ENCODE peak calls at places on chromosomes 4 and X, in eight cellular contexts. Y is NCI-H187 treated with DMSO at 0.1 percent for 48 hours; D is heart right ventricle; A is activated T-helper 1 cell treated with anti-CD3 and anti-CD28 coated beads, Interleukin-12 subunit alpha, Interleukin-12 subunit beta, Interleukin-2, Interleukin-4 antibody, amounts not matched to agents 30 ng/mL and 10 ng/mL and 1 ng/mL, durations not matched to agents 14 hours and 24 hours and 36 hours; M is hepatic stellate cell; L is HuH-7.5; G is NCI-H1105 treated with DMSO at 0.1 percent for 48 hours; J is DND-41. P is an unnamed sample.

GRCh38 chr4:105758958-105759357 is 50.4 kb downstream of the GSTCD start:
- DNase-seq in Y (no peak), D (no peak), A (no peak), M (no peak), L (no peak), G (no peak), J (no peak), P (no peak)

GRCh38 chrX:38055170-38055847 is 49.0 kb downstream of the SYTL5 start:
- DNase-seq in Y (no peak), D (no peak), A (no peak), M (peak; percentile 2), L (no peak), G (no peak), J (no peak), P (no peak)

GRCh38 chr4:180059216-180059881 is 2183.9 kb upstream of the TENM3 start:
- DNase-seq in Y (no peak), D (no peak), A (no peak), M (peak; percentile 1), L (peak; percentile 1), G (peak; percentile 52), J (peak; percentile 11), P (no peak)

GRCh38 chrX:47502591-47503222 is 19.7 kb upstream of the ZNF41 start:
- DNase-seq in Y (no peak), D (no peak), A (no peak), M (no peak), L (no peak), G (no peak), J (no peak), P (no peak)

GRCh38 chr4:38488891-38489861 is 174.8 kb upstream of the KLF3 start:
- DNase-seq in Y (no peak), D (no peak), A (no peak), M (no peak), L (no peak), G (no peak), J (no peak), P (peak; percentile 18)

GRCh38 chr4:6193399-6193798 is 7.0 kb downstream of the JAKMIP1 start:
- DNase-seq in Y (no peak), D (no peak), A (no peak), M (no peak), L (no peak), G (no peak), J (no peak), P (no peak)

GRCh38 chr4:143046454-143046853 is 138.3 kb upstream of the USP38 start:
- DNase-seq in Y (no peak), D (no peak), A (no peak), M (no peak), L (no peak), G (no peak), J (no peak), P (no peak)

GRCh38 chr4:74539043-74539790 is 94.3 kb downstream of the AREG start:
- DNase-seq in Y (no peak), D (no peak), A (no peak), M (no peak), L (no peak), G (no peak), J (no peak), P (no peak)

GRCh38 chr4:80592950-80593349 is 257.4 kb downstream of the CFAP299 start:
- DNase-seq in Y (peak; percentile 72), D (no peak), A (no peak), M (no peak), L (no peak), G (no peak), J (no peak), P (peak; percentile 12)

GRCh38 chr4:153809307-153809706 is 20.4 kb upstream of the SFRP2 start:
- DNase-seq in Y (no peak), D (no peak), A (no peak), M (no peak), L (no peak), G (no peak), J (peak; percentile 72), P (no peak)

GRCh38 chr4:165489786-165490185 is 111.0 kb downstream of the CPE start:
- DNase-seq in Y (no peak), D (no peak), A (no peak), M (no peak), L (no peak), G (peak; percentile 53), J (no peak), P (no peak)

GRCh38 chr4:106195435-106195950 is 120.5 kb downstream of the TBCK start:
- DNase-seq in Y (no peak), D (no peak), A (no peak), M (no peak), L (no peak), G (no peak), J (no peak), P (no peak)

GRCh38 chr4:168076989-168077725 is 15.2 kb upstream of the ANXA10 start:
- DNase-seq in Y (peak; percentile 1), D (no peak), A (peak; percentile 2), M (peak; percentile 13), L (peak; percentile 5), G (peak; percentile 35), J (peak; percentile 50), P (peak; percentile 87)

GRCh38 chrX:63686878-63687714 is 97.9 kb downstream of the ARHGEF9 start:
- DNase-seq in Y (no peak), D (no peak), A (no peak), M (peak; percentile 31), L (no peak), G (peak; percentile 47), J (peak; percentile 19), P (peak; percentile 65)

GRCh38 chr4:40196724-40197281 is at the start of gene RHOH:
- DNase-seq in Y (no peak), D (no peak), A (peak; percentile 62), M (no peak), L (no peak), G (no peak), J (peak; percentile 91), P (no peak)

GRCh38 chr4:174427562-174428140 is 94.6 kb downstream of the HPGD start:
- DNase-seq in Y (no peak), D (no peak), A (no peak), M (no peak), L (no peak), G (no peak), J (no peak), P (no peak)

GRCh38 chr4:121344128-121344527 is 36.7 kb downstream of the QRFPR start:
- DNase-seq in Y (no peak), D (no peak), A (no peak), M (no peak), L (no peak), G (no peak), J (no peak), P (no peak)

GRCh38 chrX:9519546-9520210 is 54.8 kb downstream of the TBL1X start:
- DNase-seq in Y (no peak), D (no peak), A (no peak), M (no peak), L (no peak), G (no peak), J (no peak), P (no peak)

GRCh38 chrX:13373807-13374187 is 53.9 kb upstream of the ATXN3L start:
- DNase-seq in Y (no peak), D (no peak), A (no peak), M (peak; percentile 32), L (no peak), G (no peak), J (no peak), P (no peak)

GRCh38 chr4:4618846-4619245 is 77.0 kb upstream of the STX18 start:
- DNase-seq in Y (no peak), D (no peak), A (no peak), M (no peak), L (no peak), G (no peak), J (no peak), P (no peak)

GRCh38 chrX:152897216-152898144 is at the start of gene ZNF185:
- DNase-seq in Y (no peak), D (no peak), A (no peak), M (no peak), L (no peak), G (peak; percentile 9), J (no peak), P (no peak)

GRCh38 chr4:84413954-84414353 is 85.1 kb downstream of the NKX6-1 start:
- DNase-seq in Y (no peak), D (no peak), A (no peak), M (no peak), L (no peak), G (no peak), J (no peak), P (no peak)

GRCh38 chr4:53563824-53564223 is 27.5 kb downstream of the LNX1 start:
- DNase-seq in Y (no peak), D (no peak), A (no peak), M (peak; percentile 65), L (no peak), G (no peak), J (no peak), P (no peak)

GRCh38 chr4:23782778-23783455 is 106.9 kb downstream of the PPARGC1A start:
- DNase-seq in Y (no peak), D (no peak), A (no peak), M (no peak), L (no peak), G (no peak), J (no peak), P (no peak)